ENCODE peak calls at places on chromosomes 12 and 14, in seven cellular contexts. T is K562, N is body of pancreas, V is HCT116, U is ovary, I is esophagus squamous epithelium, C is upper lobe of left lung. A is an unnamed sample.

GRCh38 chr14:74571441-74571841 is 40.6 kb downstream of the LTBP2 start:
- DNase-seq in T (no peak), N (no peak), V (no peak), U (peak), I (no peak), C (no peak), A (no peak)

GRCh38 chr12:84772281-84772680 is 140.3 kb downstream of the SLC6A15 start:
- DNase-seq in T (no peak), N (no peak), V (no peak), U (no peak), I (no peak), C (no peak), A (no peak)

GRCh38 chr14:24513009-24513408 is 4.9 kb upstream of the CMA1 start:
- DNase-seq in T (peak), N (no peak), V (no peak), U (no peak), I (no peak), C (no peak), A (no peak)

GRCh38 chr14:31510222-31510621 is 22.4 kb upstream of the GPR33 start:
- DNase-seq in T (peak), N (no peak), V (peak), U (no peak), I (no peak), C (no peak), A (no peak)

GRCh38 chr12:110224379-110225304 is 56.4 kb upstream of the ATP2A2 start:
- DNase-seq in T (peak), N (peak), V (no peak), U (no peak), I (no peak), C (no peak), A (no peak)

GRCh38 chr12:65911321-65911720 is 87.0 kb downstream of the HMGA2 start:
- DNase-seq in T (no peak), N (peak), V (no peak), U (no peak), I (no peak), C (no peak), A (no peak)

GRCh38 chr14:21072102-21072501 is 2.0 kb downstream of the ARHGEF40 start:
- DNase-seq in T (peak), N (no peak), V (no peak), U (no peak), I (no peak), C (no peak), A (no peak)

GRCh38 chr14:76250345-76250744 is 98.6 kb downstream of the GPATCH2L start:
- DNase-seq in T (no peak), N (no peak), V (no peak), U (no peak), I (no peak), C (no peak), A (no peak)

GRCh38 chr12:75750950-75751349 is 239.5 kb upstream of the KRR1 start:
- DNase-seq in T (no peak), N (no peak), V (no peak), U (no peak), I (no peak), C (no peak), A (no peak)

GRCh38 chr14:38790916-38791315 is 312.1 kb downstream of the SEC23A start:
- DNase-seq in T (no peak), N (no peak), V (no peak), U (no peak), I (no peak), C (no peak), A (no peak)

GRCh38 chr12:121154793-121155375 is 22.2 kb downstream of the P2RX7 start:
- DNase-seq in T (no peak), N (no peak), V (no peak), U (no peak), I (no peak), C (peak), A (no peak)

GRCh38 chr12:8446642-8447547 is 8.9 kb upstream of the CLEC6A start:
- DNase-seq in T (no peak), N (no peak), V (no peak), U (no peak), I (no peak), C (peak), A (no peak)

GRCh38 chr12:79895041-79895440 is 39.9 kb downstream of the PPP1R12A start:
- DNase-seq in T (no peak), N (no peak), V (no peak), U (no peak), I (no peak), C (no peak), A (no peak)

GRCh38 chr12:52285172-52285745 is 6.1 kb downstream of the KRT81 start:
- DNase-seq in T (no peak), N (no peak), V (no peak), U (no peak), I (no peak), C (no peak), A (no peak)

GRCh38 chr14:95500772-95501401 is 15.6 kb downstream of the SYNE3 start:
- DNase-seq in T (no peak), N (peak), V (no peak), U (no peak), I (no peak), C (no peak), A (peak)

GRCh38 chr12:28569698-28570411 is 379.6 kb downstream of the CCDC91 start:
- DNase-seq in T (peak), N (no peak), V (no peak), U (no peak), I (no peak), C (no peak), A (no peak)

DNA sequence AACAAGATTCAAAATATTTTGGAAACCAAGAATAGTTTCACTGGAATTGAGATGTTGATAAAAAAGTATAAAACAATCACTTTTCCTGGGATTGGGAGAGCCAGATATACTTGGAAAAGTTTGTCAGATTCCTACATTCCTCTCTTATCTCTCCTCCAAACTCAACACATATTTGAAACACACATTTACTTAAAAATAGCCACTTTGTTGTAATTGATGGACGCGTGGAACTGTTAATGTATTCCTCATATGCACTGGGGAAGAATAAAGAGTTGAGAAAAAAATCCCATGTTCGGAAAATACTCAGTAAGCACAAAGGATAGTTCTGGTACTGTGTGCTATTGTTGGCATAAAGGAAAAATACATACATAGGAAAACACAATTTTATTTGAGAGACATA is 195.6 kb upstream of the FLRT2 start:
- DNase-seq in T (no peak), N (no peak), V (no peak), U (no peak), I (no peak), C (no peak), A (no peak)
- TF ChIP-seq POLR2A in T (no peak), N (no peak), V (no peak), U (no peak), I (no peak), C (no peak), A (no peak)

GRCh38 chr12:6076776-6077700 is 47.4 kb downstream of the VWF start:
- DNase-seq in T (no peak), N (no peak), V (no peak), U (no peak), I (no peak), C (no peak), A (no peak)

GRCh38 chr12:6074394-6074793 is 50.1 kb downstream of the VWF start:
- DNase-seq in T (no peak), N (no peak), V (no peak), U (no peak), I (no peak), C (no peak), A (no peak)

GRCh38 chr12:6073426-6073825 is 51.0 kb downstream of the VWF start:
- DNase-seq in T (no peak), N (no peak), V (no peak), U (no peak), I (no peak), C (no peak), A (no peak)

GRCh38 chr12:6076340-6076739 is 48.1 kb downstream of the VWF start:
- DNase-seq in T (no peak), N (no peak), V (no peak), U (no peak), I (no peak), C (no peak), A (no peak)

DNA sequence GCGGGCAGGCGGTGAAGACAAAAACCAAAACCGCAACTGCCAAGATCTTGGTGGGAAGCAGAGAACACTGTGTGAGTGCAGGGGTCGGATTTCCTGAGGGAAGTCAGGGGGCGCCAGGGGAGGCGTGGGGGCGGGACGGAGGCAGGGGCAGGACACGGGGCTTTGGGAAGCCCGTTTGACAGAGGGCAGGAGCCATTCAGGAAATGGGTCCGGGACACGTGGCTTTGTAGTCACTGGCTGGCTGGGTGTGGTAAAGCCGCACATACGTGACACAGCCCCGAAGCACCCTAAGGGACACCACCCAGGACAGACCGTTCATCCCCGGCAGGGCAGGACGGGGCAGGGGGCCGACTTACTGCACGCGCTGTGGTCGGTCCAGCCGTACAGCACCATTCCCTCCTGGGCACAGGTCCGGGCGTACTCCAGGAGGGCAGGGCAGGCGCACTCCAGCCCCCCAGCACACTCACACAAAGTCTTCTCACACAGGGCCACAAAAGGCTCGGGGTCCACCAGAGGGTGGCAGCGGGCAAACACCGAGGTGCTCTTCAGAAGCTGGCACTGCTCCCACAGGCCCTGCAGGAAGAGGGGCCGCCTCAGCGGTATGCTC is 49.4 kb downstream of the VWF start:
- DNase-seq in T (no peak), N (no peak), V (no peak), U (no peak), I (no peak), C (peak), A (peak)
- H3K4me3 ChIP-seq in T (no peak), N (no peak), V (no peak), U (no peak), I (peak), C (peak), A (peak)

GRCh38 chr12:10636611-10637010 is 23.2 kb upstream of the MAGOHB start:
- DNase-seq in T (no peak), N (no peak), V (no peak), U (no peak), I (no peak), C (no peak), A (no peak)

GRCh38 chr12:10638728-10639127 is 25.3 kb upstream of the MAGOHB start:
- DNase-seq in T (no peak), N (no peak), V (no peak), U (no peak), I (no peak), C (no peak), A (peak)

GRCh38 chr12:10645910-10646309 is 27.9 kb downstream of the STYK1 start:
- DNase-seq in T (no peak), N (no peak), V (no peak), U (no peak), I (no peak), C (no peak), A (no peak)

GRCh38 chr12:10636124-10636523 is 22.7 kb upstream of the MAGOHB start:
- DNase-seq in T (no peak), N (no peak), V (no peak), U (no peak), I (no peak), C (no peak), A (no peak)

GRCh38 chr12:10641735-10642500 is 28.5 kb upstream of the MAGOHB start:
- DNase-seq in T (no peak), N (no peak), V (no peak), U (no peak), I (no peak), C (no peak), A (no peak)
- TF ChIP-seq POLR2A in T (no peak), N (no peak), V (no peak), U (no peak), I (no peak), C (no peak), A (no peak)

GRCh38 chr12:31363416-31363809 is 37.5 kb upstream of the SINHCAF start:
- DNase-seq in T (no peak), N (no peak), V (no peak), U (no peak), I (no peak), C (no peak), A (no peak)

GRCh38 chr12:31362115-31362758 is 36.3 kb upstream of the SINHCAF start:
- DNase-seq in T (peak), N (no peak), V (no peak), U (no peak), I (no peak), C (no peak), A (peak)

GRCh38 chr12:31363826-31364225 is 37.9 kb upstream of the SINHCAF start:
- DNase-seq in T (no peak), N (no peak), V (no peak), U (no peak), I (no peak), C (no peak), A (no peak)

GRCh38 chr12:31361730-31362114 is 35.8 kb upstream of the SINHCAF start:
- DNase-seq in T (no peak), N (no peak), V (no peak), U (no peak), I (no peak), C (no peak), A (no peak)

DNA sequence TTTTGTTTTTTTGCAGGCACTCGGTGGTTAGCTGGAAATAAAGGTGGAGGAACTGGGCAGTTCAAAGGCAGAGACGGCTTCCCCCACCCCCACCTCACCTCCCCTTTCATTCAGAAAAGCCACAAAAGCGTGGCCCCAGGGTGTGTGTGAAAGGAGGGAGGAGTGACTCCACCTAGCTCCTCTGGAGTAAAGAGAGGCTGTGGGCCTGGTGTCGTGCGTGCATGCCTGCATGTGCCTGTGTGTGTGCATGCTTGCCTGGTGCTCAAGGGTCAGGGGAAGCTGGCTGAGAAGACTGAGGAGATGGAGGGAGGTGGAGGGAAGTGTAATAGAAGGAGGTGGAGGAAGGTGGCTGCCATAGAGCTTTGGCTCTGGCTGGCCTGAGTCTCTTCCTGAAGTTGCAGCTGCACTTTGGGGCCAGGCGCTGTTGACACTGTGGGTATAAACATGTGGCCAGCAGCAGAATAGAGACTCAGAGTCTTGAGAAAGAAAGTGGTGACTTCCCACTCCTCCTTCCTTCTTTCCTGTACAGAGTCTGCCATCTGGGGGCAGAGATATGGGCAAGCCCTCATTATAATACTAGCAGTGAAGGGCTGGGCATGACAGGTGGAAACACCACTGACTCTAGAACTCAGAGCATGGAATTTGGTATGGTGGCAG is 36.9 kb upstream of the SINHCAF start:
- DNase-seq in T (peak), N (no peak), V (no peak), U (no peak), I (no peak), C (no peak), A (peak)
- H3K4me3 ChIP-seq in T (no peak), N (no peak), V (no peak), U (no peak), I (no peak), C (no peak), A (no peak)

A was measured in Peyer's patch.